ENCODE peak calls at places on chromosomes 3 and 15, in eight cellular contexts. W is hepatocyte, B is SK-N-SH, U is GM12878, A is A549, K is Peyer's patch, N is fibroblast of mammary gland, T is endothelial cell. H is an unnamed sample.

GRCh38 chr15:91816942-91817341 is 36.6 kb upstream of the SLCO3A1 start:
- DNase-seq in W (no peak), B (peak; percentile 47), U (no peak), A (no peak), K (no peak), N (no peak), T (no peak), H (no peak)

GRCh38 chr3:152436707-152437615 is 168.2 kb downstream of the MBNL1 start:
- DNase-seq in W (no peak), B (peak; percentile 22), U (no peak), A (no peak), K (no peak), N (peak; percentile 28), T (peak; percentile 9), H (no peak)

GRCh38 chr3:112013784-112014143 is 15.0 kb downstream of the TAGLN3 start:
- DNase-seq in W (no peak), B (no peak), U (no peak), A (no peak), K (no peak), N (no peak), T (no peak), H (no peak)

GRCh38 chr3:197430961-197431910 is 124.5 kb downstream of the BDH1 start:
- DNase-seq in W (no peak), B (no peak), U (no peak), A (no peak), K (no peak), N (peak; percentile 59), T (no peak), H (no peak)

GRCh38 chr3:185729335-185729715 is 95.5 kb downstream of the IGF2BP2 start:
- DNase-seq in W (no peak), B (no peak), U (no peak), A (peak; percentile 35), K (no peak), N (peak; percentile 90), T (no peak), H (peak; percentile 65)

GRCh38 chr3:56835626-56836025 is 33.9 kb upstream of the ARHGEF3 start:
- DNase-seq in W (no peak), B (no peak), U (no peak), A (no peak), K (no peak), N (peak; percentile 60), T (no peak), H (peak; percentile 49)

GRCh38 chr15:51202783-51203182 is 108.1 kb upstream of the TNFAIP8L3 start:
- DNase-seq in W (no peak), B (no peak), U (no peak), A (no peak), K (no peak), N (peak; percentile 47), T (no peak), H (no peak)

GRCh38 chr3:66472313-66473134 is 28.3 kb downstream of the LRIG1 start:
- DNase-seq in W (peak; percentile 48), B (no peak), U (peak; percentile 72), A (peak; percentile 31), K (peak; percentile 71), N (peak; percentile 92), T (no peak), H (peak; percentile 77)

GRCh38 chr15:33068531-33068990 is 126.0 kb downstream of the FMN1 start:
- DNase-seq in W (no peak), B (peak; percentile 50), U (no peak), A (peak; percentile 81), K (peak; percentile 76), N (peak; percentile 12), T (no peak), H (peak; percentile 76)

GRCh38 chr15:90101130-90101968 is 919 bp downstream of the IDH2 start:
- DNase-seq in W (peak; percentile 58), B (peak; percentile 75), U (no peak), A (no peak), K (peak; percentile 75), N (peak; percentile 11), T (peak; percentile 54), H (no peak)

GRCh38 chr3:33645060-33645841 is 72.8 kb downstream of the CLASP2 start:
- DNase-seq in W (peak; percentile 13), B (peak; percentile 58), U (no peak), A (no peak), K (no peak), N (peak; percentile 38), T (no peak), H (peak; percentile 8)

GRCh38 chr3:51930439-51930838 is 11.3 kb downstream of the RRP9 start:
- DNase-seq in W (no peak), B (no peak), U (no peak), A (no peak), K (no peak), N (no peak), T (no peak), H (no peak)

GRCh38 chr3:62161306-62161705 is 212.0 kb downstream of the FEZF2 start:
- DNase-seq in W (no peak), B (no peak), U (no peak), A (no peak), K (no peak), N (peak; percentile 81), T (no peak), H (no peak)

GRCh38 chr3:136385457-136385856 is 135.3 kb downstream of the PCCB start:
- DNase-seq in W (no peak), B (no peak), U (no peak), A (no peak), K (no peak), N (no peak), T (no peak), H (no peak)

GRCh38 chr3:170869240-170869592 is 779 bp downstream of the RPL22L1 start:
- DNase-seq in W (no peak), B (no peak), U (no peak), A (no peak), K (no peak), N (no peak), T (no peak), H (no peak)

GRCh38 chr3:15102833-15103232 is 3.9 kb upstream of the RBSN start:
- DNase-seq in W (no peak), B (no peak), U (no peak), A (no peak), K (no peak), N (peak; percentile 40), T (no peak), H (no peak)

GRCh38 chr3:65483475-65483874 is 555.2 kb downstream of the MAGI1 start:
- DNase-seq in W (peak; percentile 41), B (no peak), U (no peak), A (no peak), K (peak; percentile 48), N (peak; percentile 22), T (peak; percentile 8), H (peak; percentile 37)

GRCh38 chr3:23068016-23068728 is 135.0 kb upstream of the UBE2E2 start:
- DNase-seq in W (no peak), B (no peak), U (no peak), A (no peak), K (no peak), N (no peak), T (no peak), H (no peak)

GRCh38 chr15:66905954-66906353 is 159.4 kb upstream of the SMAD3 start:
- DNase-seq in W (no peak), B (no peak), U (no peak), A (peak; percentile 49), K (no peak), N (no peak), T (no peak), H (no peak)

GRCh38 chr3:86814918-86815655 is 175.9 kb downstream of the VGLL3 start:
- DNase-seq in W (no peak), B (no peak), U (no peak), A (no peak), K (no peak), N (no peak), T (no peak), H (no peak)

GRCh38 chr3:20111836-20112235 is 71.6 kb downstream of the KAT2B start:
- DNase-seq in W (no peak), B (no peak), U (no peak), A (peak; percentile 14), K (no peak), N (peak; percentile 17), T (no peak), H (peak; percentile 57)

GRCh38 chr3:62199126-62199525 is 174.2 kb downstream of the FEZF2 start:
- DNase-seq in W (no peak), B (no peak), U (no peak), A (no peak), K (no peak), N (no peak), T (no peak), H (no peak)

GRCh38 chr15:52336530-52336929 is 40.9 kb upstream of the MYO5C start:
- DNase-seq in W (no peak), B (peak; percentile 45), U (no peak), A (peak; percentile 42), K (no peak), N (no peak), T (no peak), H (no peak)

DNA sequence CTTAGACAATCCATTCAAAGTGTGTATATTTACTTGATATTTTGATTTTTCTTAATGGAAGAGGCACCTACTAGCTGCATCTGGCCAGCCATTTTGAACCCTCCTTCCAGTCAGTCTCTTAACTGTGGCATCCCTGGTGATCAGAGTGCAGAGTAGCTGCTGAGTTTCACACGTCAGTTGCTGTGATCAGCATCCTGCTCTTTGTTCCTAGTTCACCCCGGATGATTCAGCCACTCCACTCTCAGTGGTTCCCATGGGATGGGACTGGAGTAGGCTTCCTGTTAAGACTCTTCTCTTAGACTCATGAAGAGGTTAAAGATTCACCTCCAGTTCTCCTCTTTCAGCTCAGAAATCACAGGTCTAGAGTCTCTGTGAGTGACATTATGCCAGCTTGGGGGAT is 75.8 kb downstream of the STXBP5L start:
- DNase-seq in W (peak; percentile 2), B (no peak), U (no peak), A (no peak), K (no peak), N (no peak), T (no peak), H (no peak)
- TF ChIP-seq CTCF in W (no peak), B (no peak), U (no peak), A (no peak), K (no peak), N (no peak), T (no peak), H (no peak)

GRCh38 chr3:122794779-122795673 is at the start of gene SLC49A4:
- DNase-seq in W (peak; percentile 92), B (peak; percentile 97), U (peak; percentile 27), A (peak; percentile 79), K (peak; percentile 89), N (peak; percentile 59), T (peak; percentile 86), H (peak; percentile 83)
- TF ChIP-seq CTCF in W (no peak), B (no peak), U (no peak), A (no peak), K (no peak), N (no peak), T (no peak), H (no peak)

DNA sequence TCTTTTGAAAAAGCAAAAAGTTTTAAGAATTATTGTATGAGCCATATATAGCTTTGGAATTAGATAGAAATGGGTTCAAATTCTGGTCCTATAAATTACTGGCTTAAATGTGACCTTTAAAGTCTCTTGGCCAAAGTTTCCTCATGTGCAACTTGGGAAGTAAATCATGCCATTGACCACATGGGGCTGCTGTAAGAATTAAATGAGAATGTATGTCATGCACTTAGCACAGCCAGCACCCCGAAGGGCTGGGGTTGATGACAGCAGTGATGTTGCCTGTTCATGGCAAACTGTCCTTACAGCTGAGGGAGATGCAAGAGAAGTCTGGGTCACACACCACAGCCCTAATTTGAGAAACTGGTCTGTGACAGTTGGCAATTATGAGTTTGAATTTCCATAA is 108.2 kb downstream of the TOP2B start:
- DNase-seq in W (no peak), B (no peak), U (no peak), A (peak; percentile 18), K (no peak), N (peak; percentile 15), T (no peak), H (no peak)
- TF ChIP-seq CTCF in W (no peak), B (peak; percentile 16), U (no peak), A (no peak), K (no peak), N (no peak), T (no peak), H (no peak)

GRCh38 chr3:172333692-172334457 is 114.4 kb downstream of the GHSR start:
- DNase-seq in W (no peak), B (no peak), U (no peak), A (no peak), K (no peak), N (no peak), T (no peak), H (no peak)
- TF ChIP-seq CTCF in W (peak; percentile 17), B (peak; percentile 31), U (no peak), A (peak; percentile 18), K (no peak), N (peak; percentile 17), T (peak; percentile 23), H (no peak)

H was measured in RWPE1.